ENCODE peak calls at places on chromosomes 1 and 21, in four cellular contexts. One of them, this sample, is unnamed.
A peak's percentile ranks its signal among the peaks of the same experiment; 100 is the strongest.

GRCh38 chr1:119794230-119794629 is 17.0 kb downstream of the REG4 start:
- DNase-seq in PC-3: no peak
- DNase-seq in SK-N-SH: no peak
- DNase-seq in neural progenitor cell: no peak
- DNase-seq in this sample: no peak

GRCh38 chr21:37032877-37033471 is 26.5 kb downstream of the RIPPLY3 start:
- DNase-seq in PC-3: peak; percentile 92
- DNase-seq in SK-N-SH: no peak
- DNase-seq in neural progenitor cell: no peak
- DNase-seq in this sample: peak; percentile 87

GRCh38 chr1:218257371-218257770 is 27.7 kb upstream of the RRP15 start:
- DNase-seq in PC-3: no peak
- DNase-seq in SK-N-SH: no peak
- DNase-seq in neural progenitor cell: no peak
- DNase-seq in this sample: no peak

GRCh38 chr1:200415693-200416593 is 6.1 kb upstream of the ZNF281 start:
- DNase-seq in PC-3: peak; percentile 100
- DNase-seq in SK-N-SH: no peak
- DNase-seq in neural progenitor cell: no peak
- DNase-seq in this sample: peak; percentile 94

GRCh38 chr1:227731696-227732585 is 3.2 kb downstream of the JMJD4 start:
- DNase-seq in PC-3: no peak
- DNase-seq in SK-N-SH: no peak
- DNase-seq in neural progenitor cell: no peak
- DNase-seq in this sample: no peak

GRCh38 chr1:22804333-22804906 is 93.8 kb downstream of the EPHB2 start:
- DNase-seq in PC-3: peak; percentile 20
- DNase-seq in SK-N-SH: no peak
- DNase-seq in neural progenitor cell: no peak
- DNase-seq in this sample: peak; percentile 69

GRCh38 chr21:38942617-38943245 is 137.0 kb downstream of the ETS2 start:
- DNase-seq in PC-3: no peak
- DNase-seq in SK-N-SH: no peak
- DNase-seq in neural progenitor cell: no peak
- DNase-seq in this sample: no peak

GRCh38 chr1:189899686-189900495 is 577.8 kb downstream of the BRINP3 start:
- DNase-seq in PC-3: no peak
- DNase-seq in SK-N-SH: no peak
- DNase-seq in neural progenitor cell: peak; percentile 75
- DNase-seq in this sample: no peak

GRCh38 chr1:174939771-174940545 is 59.8 kb upstream of the CACYBP start:
- DNase-seq in PC-3: no peak
- DNase-seq in SK-N-SH: no peak
- DNase-seq in neural progenitor cell: no peak
- DNase-seq in this sample: no peak

GRCh38 chr1:214581785-214582184 is 21.2 kb upstream of the CENPF start:
- DNase-seq in PC-3: peak; percentile 99
- DNase-seq in SK-N-SH: no peak
- DNase-seq in neural progenitor cell: no peak
- DNase-seq in this sample: peak; percentile 91

GRCh38 chr1:246447501-246447900 is 59.6 kb downstream of the SMYD3 start:
- DNase-seq in PC-3: no peak
- DNase-seq in SK-N-SH: no peak
- DNase-seq in neural progenitor cell: no peak
- DNase-seq in this sample: peak; percentile 40

GRCh38 chr1:151364996-151365395 is 7.5 kb downstream of the SELENBP1 start:
- DNase-seq in PC-3: no peak
- DNase-seq in SK-N-SH: no peak
- DNase-seq in neural progenitor cell: no peak
- DNase-seq in this sample: no peak

GRCh38 chr1:165501351-165501974 is 42.3 kb upstream of the LRRC52 start:
- DNase-seq in PC-3: no peak
- DNase-seq in SK-N-SH: no peak
- DNase-seq in neural progenitor cell: no peak
- DNase-seq in this sample: no peak

GRCh38 chr1:109740615-109741373 is at the start of gene GSTM3:
- DNase-seq in PC-3: peak; percentile 15
- DNase-seq in SK-N-SH: no peak
- DNase-seq in neural progenitor cell: no peak
- DNase-seq in this sample: no peak

GRCh38 chr1:209688746-209689234 is 13.6 kb downstream of the G0S2 start:
- DNase-seq in PC-3: peak; percentile 84
- DNase-seq in SK-N-SH: no peak
- DNase-seq in neural progenitor cell: no peak
- DNase-seq in this sample: peak; percentile 40

GRCh38 chr1:116877369-116877768 is 32.3 kb upstream of the PTGFRN start:
- DNase-seq in PC-3: no peak
- DNase-seq in SK-N-SH: no peak
- DNase-seq in neural progenitor cell: no peak
- DNase-seq in this sample: no peak
- H3K27ac ChIP-seq in PC-3: no peak overlapping the region
- H3K27ac ChIP-seq in SK-N-SH: peak overlapping the region; percentile 80
- H3K27ac ChIP-seq in neural progenitor cell: no peak overlapping the region
- H3K27ac ChIP-seq in this sample: no peak overlapping the region

GRCh38 chr1:206556047-206556747 is 48.9 kb downstream of the RASSF5 start:
- DNase-seq in PC-3: peak; percentile 42
- DNase-seq in SK-N-SH: no peak
- DNase-seq in neural progenitor cell: no peak
- DNase-seq in this sample: no peak
- H3K9ac ChIP-seq in PC-3: no peak overlapping the region
- H3K9ac ChIP-seq in SK-N-SH: no peak overlapping the region
- H3K9ac ChIP-seq in neural progenitor cell: no peak overlapping the region
- H3K9ac ChIP-seq in this sample: no peak overlapping the region

DNA sequence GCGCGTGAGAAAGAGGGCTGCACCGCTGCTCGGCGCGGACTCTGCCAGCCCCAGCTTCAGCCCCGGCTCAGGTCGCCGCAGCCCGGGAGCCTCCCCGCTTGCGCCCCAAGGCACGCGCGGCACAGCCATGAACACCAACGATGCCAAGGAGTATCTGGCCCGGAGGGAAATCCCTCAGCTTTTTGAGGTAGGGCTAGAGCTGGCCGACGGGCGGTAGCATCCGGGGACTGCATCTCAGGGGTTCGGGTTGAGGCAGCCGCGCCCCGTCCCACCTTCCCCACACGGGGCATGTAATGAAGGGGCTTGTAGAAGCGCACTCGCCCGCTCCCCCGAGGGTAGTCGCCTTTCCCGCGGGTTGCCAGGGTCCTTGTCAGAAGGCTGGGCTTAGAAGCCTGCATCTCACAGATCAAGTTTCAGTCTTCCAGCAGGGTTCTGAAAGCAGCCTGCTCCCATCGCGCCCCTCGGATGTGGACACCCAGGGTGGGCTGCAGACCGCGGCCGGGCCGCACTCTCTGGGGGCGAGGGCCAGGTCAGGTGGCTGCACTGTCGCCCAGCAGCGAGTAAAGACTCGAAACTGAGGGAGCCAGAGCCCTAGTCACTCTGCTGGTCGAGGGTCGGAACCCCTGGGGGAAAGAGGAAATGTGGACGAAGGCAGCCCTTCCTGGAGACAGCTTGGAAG is 507 bp downstream of the AK5 start:
- DNase-seq in PC-3: peak; percentile 23
- DNase-seq in SK-N-SH: no peak
- DNase-seq in neural progenitor cell: peak; percentile 67
- DNase-seq in this sample: peak; percentile 70
- TF ChIP-seq EZH2phosphoT487 in PC-3: no peak
- TF ChIP-seq EZH2phosphoT487 in SK-N-SH: no peak
- TF ChIP-seq EZH2phosphoT487 in neural progenitor cell: no peak
- TF ChIP-seq EZH2phosphoT487 in this sample: no peak

DNA sequence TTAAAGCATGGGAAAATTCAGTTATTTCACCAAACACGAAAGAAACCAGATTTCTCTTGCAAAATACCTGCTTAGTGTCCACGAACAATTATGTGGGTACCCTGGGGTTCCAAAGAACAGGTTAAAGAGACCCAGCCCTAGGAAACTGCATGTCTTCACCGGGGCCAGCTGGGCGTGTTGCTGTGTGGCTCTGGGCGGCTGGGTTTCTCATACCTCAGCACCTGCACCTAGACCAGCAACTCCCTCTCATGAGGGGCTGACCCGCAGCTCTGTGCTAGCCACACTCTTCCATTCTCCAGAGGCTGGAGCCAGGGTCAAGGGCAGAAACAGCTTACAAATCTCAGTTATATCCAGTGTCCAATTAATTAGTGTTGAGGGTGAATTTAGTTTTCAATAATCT is 40.3 kb downstream of the ACP6 start:
- DNase-seq in PC-3: no peak
- DNase-seq in SK-N-SH: no peak
- DNase-seq in neural progenitor cell: no peak
- DNase-seq in this sample: no peak
- H3K27ac ChIP-seq in PC-3: no peak overlapping the region
- H3K27ac ChIP-seq in SK-N-SH: no peak overlapping the region
- H3K27ac ChIP-seq in neural progenitor cell: no peak overlapping the region
- H3K27ac ChIP-seq in this sample: no peak overlapping the region

GRCh38 chr1:62022348-62022747 is 172.3 kb upstream of the L1TD1 start:
- DNase-seq in PC-3: no peak
- DNase-seq in SK-N-SH: peak; percentile 10
- DNase-seq in neural progenitor cell: no peak
- DNase-seq in this sample: no peak
- H3K9ac ChIP-seq in PC-3: no peak overlapping the region
- H3K9ac ChIP-seq in SK-N-SH: no peak overlapping the region
- H3K9ac ChIP-seq in neural progenitor cell: no peak overlapping the region
- H3K9ac ChIP-seq in this sample: no peak overlapping the region

GRCh38 chr1:211939876-211940468 is 95.4 kb downstream of the INTS7 start:
- DNase-seq in PC-3: no peak
- DNase-seq in SK-N-SH: no peak
- DNase-seq in neural progenitor cell: no peak
- DNase-seq in this sample: no peak

GRCh38 chr1:211942583-211942982 is 92.8 kb downstream of the INTS7 start:
- DNase-seq in PC-3: no peak
- DNase-seq in SK-N-SH: no peak
- DNase-seq in neural progenitor cell: no peak
- DNase-seq in this sample: no peak

GRCh38 chr1:211947396-211948295 is 87.7 kb downstream of the INTS7 start:
- DNase-seq in PC-3: no peak
- DNase-seq in SK-N-SH: no peak
- DNase-seq in neural progenitor cell: peak; percentile 51
- DNase-seq in this sample: peak; percentile 8

GRCh38 chr1:211948377-211948776 is 87.0 kb downstream of the INTS7 start:
- DNase-seq in PC-3: no peak
- DNase-seq in SK-N-SH: no peak
- DNase-seq in neural progenitor cell: no peak
- DNase-seq in this sample: no peak

GRCh38 chr1:211944733-211945500 is 90.4 kb downstream of the INTS7 start:
- DNase-seq in PC-3: peak; percentile 95
- DNase-seq in SK-N-SH: no peak
- DNase-seq in neural progenitor cell: peak; percentile 65
- DNase-seq in this sample: no peak
- TF ChIP-seq EZH2phosphoT487 in PC-3: no peak
- TF ChIP-seq EZH2phosphoT487 in SK-N-SH: no peak
- TF ChIP-seq EZH2phosphoT487 in neural progenitor cell: no peak
- TF ChIP-seq EZH2phosphoT487 in this sample: no peak

GRCh38 chr1:90840323-90840722 is 123.2 kb upstream of the BARHL2 start:
- DNase-seq in PC-3: no peak
- DNase-seq in SK-N-SH: no peak
- DNase-seq in neural progenitor cell: no peak
- DNase-seq in this sample: no peak

GRCh38 chr1:90839323-90839722 is 122.2 kb upstream of the BARHL2 start:
- DNase-seq in PC-3: no peak
- DNase-seq in SK-N-SH: no peak
- DNase-seq in neural progenitor cell: no peak
- DNase-seq in this sample: no peak

GRCh38 chr1:90836345-90836679 is 119.2 kb upstream of the BARHL2 start:
- DNase-seq in PC-3: no peak
- DNase-seq in SK-N-SH: no peak
- DNase-seq in neural progenitor cell: no peak
- DNase-seq in this sample: no peak

GRCh38 chr1:90837420-90837819 is 120.3 kb upstream of the BARHL2 start:
- DNase-seq in PC-3: no peak
- DNase-seq in SK-N-SH: no peak
- DNase-seq in neural progenitor cell: no peak
- DNase-seq in this sample: no peak

DNA sequence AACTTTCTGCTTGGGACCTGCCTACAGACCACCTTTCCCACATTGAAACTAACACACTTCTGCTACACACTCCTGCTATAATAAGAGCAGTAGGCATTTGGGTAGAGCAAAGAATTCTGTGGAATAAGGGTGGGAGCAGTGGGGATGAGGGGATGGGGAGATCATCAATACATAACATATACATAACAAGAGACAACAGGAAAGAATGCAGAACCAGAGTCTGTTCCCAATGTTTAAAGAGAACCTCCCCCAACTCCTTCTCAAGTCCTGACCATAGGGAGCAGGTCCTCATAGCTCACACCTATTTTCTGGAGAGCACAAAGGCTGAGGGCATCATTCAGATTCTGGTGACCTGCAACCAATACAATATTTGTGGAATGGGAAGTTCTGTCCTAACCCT is 121.6 kb upstream of the BARHL2 start:
- DNase-seq in PC-3: no peak
- DNase-seq in SK-N-SH: no peak
- DNase-seq in neural progenitor cell: no peak
- DNase-seq in this sample: no peak
- H3K27ac ChIP-seq in PC-3: no peak overlapping the region
- H3K27ac ChIP-seq in SK-N-SH: no peak overlapping the region
- H3K27ac ChIP-seq in neural progenitor cell: no peak overlapping the region
- H3K27ac ChIP-seq in this sample: no peak overlapping the region